ENCODE peak calls at places on chromosomes 16 and 17, in seven cellular contexts. Q is GM23248, F is MM.1S, B is neural progenitor cell, D is GM23338, I is PC-3, J is OCI-LY7. C is an unnamed sample.

GRCh38 chr16:48862087-48862532 is 252.1 kb upstream of the N4BP1 start:
- DNase-seq in F (no peak), B (peak; percentile 23), Q (peak; percentile 53), I (peak; percentile 48), D (peak; percentile 60), J (no peak), C (no peak)

GRCh38 chr17:83162035-83162745 is 82.8 kb downstream of the METRNL start:
- DNase-seq in F (no peak), I (no peak), B (no peak), Q (no peak), D (no peak), J (no peak), C (no peak)

GRCh38 chr17:40442392-40443195 is 656 bp upstream of the IGFBP4 start:
- DNase-seq in F (no peak), J (no peak), I (no peak), B (no peak), Q (peak; percentile 72), D (peak; percentile 66), C (no peak)

GRCh38 chr16:22372882-22373661 is 1.3 kb downstream of the CDR2 start:
- DNase-seq in F (peak; percentile 22), I (peak; percentile 12), B (peak; percentile 25), D (no peak), Q (peak; percentile 55), J (peak; percentile 34), C (no peak)

GRCh38 chr17:63823659-63824331 is 3.4 kb upstream of the PSMC5 start:
- DNase-seq in F (no peak), D (no peak), B (no peak), I (no peak), J (no peak), Q (no peak), C (no peak)

GRCh38 chr16:48503779-48504178 is 106.2 kb downstream of the N4BP1 start:
- DNase-seq in Q (peak; percentile 95), F (no peak), D (no peak), B (no peak), J (no peak), I (no peak), C (peak; percentile 88)

GRCh38 chr17:20066253-20066652 is 57.1 kb downstream of the SPECC1 start:
- DNase-seq in F (no peak), I (peak; percentile 99), Q (peak; percentile 86), B (no peak), J (no peak), D (no peak), C (no peak)

GRCh38 chr16:57865746-57866528 is 63.6 kb upstream of the KIFC3 start:
- DNase-seq in J (no peak), D (no peak), I (peak; percentile 57), Q (no peak), B (no peak), F (no peak), C (no peak)

GRCh38 chr16:87333581-87334331 is 16.6 kb upstream of the C16orf95 start:
- DNase-seq in B (no peak), D (no peak), I (no peak), F (no peak), J (no peak), Q (no peak), C (no peak)

GRCh38 chr17:35254107-35254802 is 11.4 kb downstream of the SLFN5 start:
- DNase-seq in Q (peak; percentile 98), J (no peak), B (no peak), I (peak; percentile 92), F (no peak), D (no peak), C (no peak)

GRCh38 chr17:78899361-78900260 is 3.4 kb downstream of the CEP295NL start:
- DNase-seq in Q (peak; percentile 36), D (peak; percentile 77), F (no peak), J (no peak), I (no peak), B (peak; percentile 50), C (peak; percentile 62)

GRCh38 chr16:8493885-8494487 is 96.3 kb downstream of the TMEM114 start:
- DNase-seq in B (peak; percentile 53), Q (no peak), J (no peak), I (no peak), D (peak; percentile 1), F (no peak), C (peak; percentile 17)

GRCh38 chr17:72432143-72432604 is 311.4 kb downstream of the SOX9 start:
- DNase-seq in B (no peak), I (no peak), Q (peak; percentile 50), J (no peak), D (no peak), F (no peak), C (peak; percentile 85)

GRCh38 chr16:58128721-58129096 is 472 bp downstream of the CFAP20 start:
- DNase-seq in F (peak; percentile 44), J (peak; percentile 57), I (no peak), B (peak; percentile 76), D (peak; percentile 55), Q (peak; percentile 39), C (peak; percentile 70)

GRCh38 chr16:89183975-89184684 is 12.6 kb downstream of the CDH15 start:
- DNase-seq in B (no peak), J (no peak), I (no peak), F (no peak), D (no peak), Q (no peak), C (no peak)

GRCh38 chr17:33200587-33200986 is 92.5 kb downstream of the ASIC2 start:
- DNase-seq in Q (peak; percentile 28), D (peak; percentile 56), F (no peak), B (no peak), I (peak; percentile 3), J (no peak), C (peak; percentile 23)

GRCh38 chr17:77899494-77899893 is 59.0 kb upstream of the TNRC6C start:
- DNase-seq in F (no peak), I (no peak), D (no peak), J (no peak), B (peak; percentile 1), Q (no peak), C (no peak)

GRCh38 chr16:46753015-46753414 is 4.9 kb upstream of the MYLK3 start:
- DNase-seq in J (no peak), F (no peak), B (no peak), Q (no peak), I (no peak), D (no peak), C (no peak)

GRCh38 chr17:6104956-6105355 is 34.8 kb downstream of the WSCD1 start:
- DNase-seq in J (no peak), D (no peak), I (peak; percentile 27), Q (no peak), F (no peak), B (no peak), C (no peak)

GRCh38 chr16:86740817-86741799 is 162.8 kb downstream of the FOXL1 start:
- DNase-seq in F (no peak), D (peak; percentile 47), B (peak; percentile 41), J (no peak), I (peak; percentile 63), Q (peak; percentile 84), C (no peak)

GRCh38 chr16:80997139-80997798 is 9.4 kb downstream of the CMC2 start:
- DNase-seq in Q (peak; percentile 12), B (no peak), F (no peak), J (peak; percentile 7), I (no peak), D (no peak), C (no peak)

DNA sequence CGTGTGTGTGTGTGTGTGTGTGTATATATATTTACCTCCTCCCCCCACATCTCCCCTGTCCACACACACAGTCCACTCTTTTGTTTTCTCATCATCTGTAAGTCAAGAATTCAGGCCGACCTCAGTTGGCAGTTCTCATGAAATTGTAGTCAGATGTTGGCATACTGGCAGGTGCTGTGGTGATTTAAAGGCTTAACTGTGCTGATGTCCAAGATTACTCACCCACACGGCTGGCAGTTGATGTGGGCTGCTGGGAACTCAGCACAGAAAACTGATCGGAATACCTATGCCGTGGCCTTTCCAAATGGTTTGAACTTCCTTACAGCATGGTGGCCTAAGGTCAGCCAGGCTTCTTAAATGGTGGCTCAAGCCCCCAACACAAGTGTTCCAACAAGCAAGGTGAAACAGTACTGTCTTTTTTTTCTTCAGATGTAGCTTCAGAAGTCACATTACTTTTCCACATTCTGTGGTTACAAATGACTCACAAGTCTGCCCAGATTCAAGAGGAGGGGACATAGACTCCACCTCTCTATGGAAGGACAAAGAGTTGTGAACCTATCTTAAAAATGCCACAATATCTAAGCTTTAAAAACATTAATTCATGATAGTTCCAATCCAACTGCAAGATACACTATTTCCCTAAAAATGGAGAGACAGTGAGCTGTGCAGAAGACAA is 198.5 kb upstream of the HS3ST4 start:
- DNase-seq in F (no peak), D (no peak), I (no peak), Q (no peak), B (no peak), J (no peak), C (no peak)
- TF ChIP-seq EZH2phosphoT487 in F (no peak), D (no peak), I (no peak), Q (no peak), B (no peak), J (no peak), C (no peak)

GRCh38 chr17:75404223-75404738 is 1.2 kb downstream of the GRB2 start:
- DNase-seq in D (peak; percentile 94), I (peak; percentile 90), B (peak; percentile 89), J (peak; percentile 83), F (peak; percentile 68), Q (peak; percentile 94), C (peak; percentile 87)

GRCh38 chr17:75406222-75406615 is 741 bp upstream of the GRB2 start:
- DNase-seq in D (no peak), F (no peak), J (peak; percentile 54), Q (peak; percentile 56), I (peak; percentile 20), B (peak; percentile 28), C (peak; percentile 27)

GRCh38 chr17:75405365-75406221 is at the start of gene GRB2:
- DNase-seq in B (peak; percentile 98), F (peak; percentile 99), D (peak; percentile 97), Q (peak; percentile 99), I (peak; percentile 99), J (peak; percentile 100), C (peak; percentile 100)

GRCh38 chr17:75402038-75402437 is 3.4 kb downstream of the GRB2 start:
- DNase-seq in F (no peak), D (no peak), Q (no peak), B (no peak), I (no peak), J (no peak), C (no peak)

GRCh38 chr17:75404739-75405364 is 626 bp downstream of the GRB2 start:
- DNase-seq in I (peak; percentile 43), B (peak; percentile 68), J (peak; percentile 78), Q (peak; percentile 77), F (peak; percentile 55), D (peak; percentile 57), C (peak; percentile 67)
- TF ChIP-seq EZH2phosphoT487 in I (no peak), B (no peak), J (no peak), Q (no peak), F (no peak), D (no peak), C (no peak)

DNA sequence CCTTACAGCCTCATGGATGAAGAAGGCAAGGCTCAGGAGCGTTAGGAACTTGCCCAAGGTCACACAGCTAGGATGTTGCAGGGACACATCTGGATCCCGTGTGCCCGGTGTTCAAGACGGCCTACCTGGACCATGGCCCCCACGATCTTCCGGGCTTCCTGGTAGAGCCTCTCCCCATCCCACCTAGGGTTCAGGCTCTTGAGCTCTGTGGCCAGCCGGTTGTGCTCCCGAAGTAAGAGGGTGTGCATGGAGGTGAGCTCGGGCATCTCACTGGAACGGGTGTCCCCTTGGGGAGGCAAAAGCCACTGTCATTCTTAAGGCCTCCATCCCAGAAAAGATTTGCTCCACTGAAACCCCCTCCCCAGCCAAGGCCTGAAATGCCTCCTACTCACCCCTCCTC is 5.3 kb downstream of the MPO start:
- DNase-seq in Q (no peak), F (no peak), B (no peak), I (no peak), D (no peak), J (no peak), C (peak; percentile 23)
- TF ChIP-seq EZH2phosphoT487 in Q (no peak), F (no peak), B (no peak), I (no peak), D (no peak), J (no peak), C (no peak)

GRCh38 chr16:77679336-77679735 is 43.0 kb upstream of the NUDT7 start:
- DNase-seq in Q (no peak), I (no peak), F (no peak), J (no peak), D (no peak), B (no peak), C (no peak)
- TF ChIP-seq EZH2phosphoT487 in Q (no peak), I (no peak), F (no peak), J (no peak), D (no peak), B (no peak), C (no peak)

C was measured in SK-N-SH.